ENCODE peak calls at places on chromosomes 6 and 20, in nine cellular contexts. P, X, I, M, K, U, V, Q and D are unnamed samples.
A peak's percentile ranks its signal among the peaks of the same experiment; 100 is the strongest.

GRCh38 chr6:161463061-161463460 is 189.2 kb upstream of the AGPAT4 start:
- DNase-seq in P (no peak), X (no peak), I (no peak), M (no peak), K (no peak), U (no peak), V (no peak), Q (no peak), D (no peak)

GRCh38 chr6:136652656-136653055 is 102.4 kb upstream of the MAP7 start:
- DNase-seq in P (no peak), X (no peak), I (no peak), M (no peak), K (no peak), U (no peak), V (no peak), Q (no peak), D (no peak)

GRCh38 chr6:109453594-109454482 is 1.7 kb downstream of the MICAL1 start:
- DNase-seq in P (no peak), X (no peak), I (no peak), M (peak; percentile 49), K (no peak), U (no peak), V (no peak), Q (no peak), D (no peak)

GRCh38 chr6:157150076-157150475 is 173.2 kb downstream of the TMEM242 start:
- DNase-seq in P (no peak), X (no peak), I (peak; percentile 96), M (no peak), K (no peak), U (no peak), V (no peak), Q (no peak), D (peak; percentile 54)

GRCh38 chr6:128599036-128599435 is 78.6 kb upstream of the PTPRK start:
- DNase-seq in P (no peak), X (no peak), I (no peak), M (no peak), K (no peak), U (no peak), V (no peak), Q (no peak), D (no peak)

GRCh38 chr6:84671188-84671587 is 93.2 kb downstream of the TBX18 start:
- DNase-seq in P (no peak), X (no peak), I (no peak), M (no peak), K (no peak), U (no peak), V (no peak), Q (no peak), D (no peak)

GRCh38 chr20:54170026-54170471 is 3.7 kb downstream of the CYP24A1 start:
- DNase-seq in P (peak; percentile 10), X (no peak), I (no peak), M (no peak), K (no peak), U (no peak), V (no peak), Q (no peak), D (no peak)

GRCh38 chr6:125008261-125008671 is 46.0 kb downstream of the RNF217 start:
- DNase-seq in P (no peak), X (no peak), I (no peak), M (no peak), K (no peak), U (no peak), V (no peak), Q (no peak), D (no peak)

GRCh38 chr6:53042112-53042511 is 23.1 kb upstream of the FBXO9 start:
- DNase-seq in P (peak; percentile 81), X (no peak), I (peak; percentile 95), M (no peak), K (no peak), U (no peak), V (peak; percentile 7), Q (no peak), D (peak; percentile 83)

GRCh38 chr6:42279144-42279781 is 61.6 kb upstream of the MRPS10 start:
- DNase-seq in P (peak; percentile 52), X (no peak), I (peak; percentile 71), M (peak; percentile 42), K (no peak), U (no peak), V (peak; percentile 15), Q (peak; percentile 39), D (peak; percentile 53)

GRCh38 chr6:147298461-147298860 is 94.2 kb downstream of the STXBP5 start:
- DNase-seq in P (no peak), X (no peak), I (no peak), M (no peak), K (no peak), U (no peak), V (no peak), Q (no peak), D (no peak)

GRCh38 chr6:154039231-154039842 is at the start of gene OPRM1:
- DNase-seq in P (no peak), X (peak; percentile 0), I (no peak), M (peak; percentile 40), K (no peak), U (peak; percentile 97), V (no peak), Q (peak; percentile 22), D (peak; percentile 20)

GRCh38 chr6:52176550-52176949 is 9.6 kb upstream of the IL17A start:
- DNase-seq in P (no peak), X (no peak), I (no peak), M (no peak), K (no peak), U (no peak), V (no peak), Q (peak; percentile 84), D (no peak)

DNA sequence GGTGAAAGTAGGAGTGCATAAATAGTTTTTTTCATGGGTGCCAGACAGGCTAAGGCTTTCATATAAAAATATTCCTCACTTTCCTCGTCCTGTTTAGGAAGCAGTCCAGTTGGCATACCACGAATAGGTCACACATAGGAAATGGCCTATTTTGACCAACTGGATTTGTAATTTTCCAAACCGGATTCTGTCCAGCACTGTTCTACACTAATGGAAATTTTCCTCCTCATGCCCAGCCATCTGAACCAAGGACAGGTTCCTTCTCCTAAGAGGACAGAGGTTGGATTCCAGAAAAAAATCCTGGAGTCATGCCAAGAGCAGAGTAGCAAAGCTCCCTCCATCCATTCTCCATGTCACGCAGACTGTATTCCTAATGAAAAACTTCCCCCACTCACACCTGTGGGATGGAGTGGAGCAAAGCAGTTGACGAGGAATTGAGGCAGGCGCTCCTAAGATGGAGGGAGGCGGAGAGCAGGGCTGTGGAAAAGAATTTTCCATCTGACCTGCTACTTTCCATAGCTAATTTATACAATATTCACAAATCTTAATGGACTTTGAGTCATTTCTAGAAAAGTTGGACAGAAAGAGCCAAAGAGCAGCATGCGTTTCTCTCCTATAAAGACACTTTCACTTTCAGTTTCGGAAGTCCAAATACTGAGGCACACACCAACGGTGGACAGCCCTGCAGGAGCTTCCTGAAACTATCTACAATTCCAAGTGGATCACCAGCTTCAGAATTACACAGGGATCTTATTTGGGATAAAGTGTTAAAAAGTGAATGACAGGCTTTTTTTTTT is 43.3 kb downstream of the PANK2 start:
- DNase-seq in P (no peak), X (no peak), I (peak; percentile 29), M (no peak), K (no peak), U (no peak), V (no peak), Q (no peak), D (peak; percentile 68)
- H3K4me3 ChIP-seq in P (peak overlapping the region; percentile 36), X (no peak overlapping the region), I (no peak overlapping the region), M (peak overlapping the region; percentile 63), K (peak overlapping the region; percentile 67), U (no peak overlapping the region), V (no peak overlapping the region), Q (no peak overlapping the region), D (peak overlapping the region; percentile 37)

GRCh38 chr6:4599924-4600323 is 176.3 kb upstream of the CDYL start:
- DNase-seq in P (peak; percentile 41), X (peak; percentile 46), I (peak; percentile 84), M (no peak), K (no peak), U (no peak), V (no peak), Q (no peak), D (peak; percentile 89)

GRCh38 chr6:4603291-4603690 is 172.9 kb upstream of the CDYL start:
- DNase-seq in P (no peak), X (no peak), I (peak; percentile 67), M (peak; percentile 69), K (no peak), U (peak; percentile 21), V (no peak), Q (no peak), D (peak; percentile 97)

GRCh38 chr6:4593891-4594445 is 182.2 kb upstream of the CDYL start:
- DNase-seq in P (no peak), X (no peak), I (no peak), M (no peak), K (no peak), U (no peak), V (no peak), Q (no peak), D (no peak)

GRCh38 chr6:4603856-4604369 is 172.3 kb upstream of the CDYL start:
- DNase-seq in P (no peak), X (no peak), I (no peak), M (no peak), K (no peak), U (no peak), V (no peak), Q (no peak), D (no peak)

GRCh38 chr6:4598384-4598783 is 177.8 kb upstream of the CDYL start:
- DNase-seq in P (no peak), X (no peak), I (peak; percentile 25), M (no peak), K (no peak), U (no peak), V (no peak), Q (no peak), D (no peak)
- H3K4me3 ChIP-seq in P (no peak overlapping the region), X (no peak overlapping the region), I (no peak overlapping the region), M (no peak overlapping the region), K (no peak overlapping the region), U (no peak overlapping the region), V (no peak overlapping the region), Q (no peak overlapping the region), D (no peak overlapping the region)

DNA sequence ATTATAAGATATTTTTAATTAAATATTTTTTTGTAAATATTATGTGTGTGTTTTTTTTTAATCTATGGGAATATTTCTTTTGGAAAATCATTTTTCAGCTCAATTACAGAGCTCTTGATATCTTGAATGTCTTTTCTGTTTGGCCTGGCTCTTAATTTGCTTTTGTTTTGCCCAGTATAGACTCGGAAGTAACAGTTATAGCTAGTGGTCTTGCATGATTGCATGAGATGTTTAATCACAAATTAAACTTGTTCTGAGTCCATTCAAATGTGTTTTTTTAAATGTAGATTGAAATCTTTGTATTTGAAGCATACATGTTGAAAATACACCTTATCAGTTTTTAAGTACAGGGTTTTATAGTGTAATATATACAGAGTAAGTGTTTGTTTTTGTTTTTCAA is 2.6 kb downstream of the ID4 start:
- DNase-seq in P (no peak), X (no peak), I (no peak), M (no peak), K (no peak), U (no peak), V (no peak), Q (no peak), D (no peak)
- H3K4me3 ChIP-seq in P (no peak overlapping the region), X (no peak overlapping the region), I (no peak overlapping the region), M (peak overlapping the region; percentile 52), K (peak overlapping the region; percentile 74), U (peak overlapping the region; percentile 90), V (peak overlapping the region; percentile 59), Q (no peak overlapping the region), D (no peak overlapping the region)

DNA sequence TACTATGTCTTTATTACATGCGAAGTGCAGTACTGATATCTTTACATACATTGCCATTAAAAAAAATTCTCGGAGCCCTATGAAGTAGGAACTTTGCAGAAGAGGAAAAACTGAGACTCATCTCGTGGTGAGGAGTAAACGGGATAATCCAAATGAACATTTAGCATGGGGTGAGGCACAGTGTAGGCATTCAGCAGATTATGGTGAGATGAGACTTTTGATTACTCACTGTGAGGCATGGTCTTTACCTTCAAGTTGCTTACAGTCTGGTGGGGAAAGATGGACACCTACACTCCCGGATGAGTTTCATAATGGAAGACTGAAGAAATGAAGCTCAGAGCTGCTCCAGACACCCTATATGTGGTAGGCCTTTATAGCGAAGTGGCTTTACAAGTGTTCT is 1.4 kb downstream of the RPRD1B start:
- DNase-seq in P (no peak), X (no peak), I (no peak), M (no peak), K (no peak), U (no peak), V (no peak), Q (no peak), D (no peak)
- H3K4me3 ChIP-seq in P (peak overlapping the region; percentile 76), X (peak overlapping the region; percentile 82), I (no peak overlapping the region), M (peak overlapping the region; percentile 82), K (peak overlapping the region; percentile 81), U (peak overlapping the region; percentile 95), V (peak overlapping the region; percentile 88), Q (peak overlapping the region; percentile 65), D (peak overlapping the region; percentile 88)